ENCODE peak calls at places on chromosomes 1 and 21, in eight cellular contexts. W, A, U, I, V, H, S and D are unnamed samples.

GRCh38 chr21:44681152-44681551 is 811 bp downstream of the KRTAP12-1 start:
- DNase-seq in H (no peak), I (no peak), A (no peak), S (no peak), U (no peak), V (no peak), W (no peak), D (no peak)

GRCh38 chr1:208007319-208007937 is 96.5 kb upstream of the CD34 start:
- DNase-seq in V (peak), I (no peak), U (no peak), H (no peak), W (no peak), S (no peak), A (no peak), D (no peak)

GRCh38 chr1:245814651-245815050 is 659.9 kb downstream of the KIF26B start:
- DNase-seq in V (no peak), H (no peak), S (no peak), I (no peak), U (no peak), A (no peak), W (no peak), D (no peak)

GRCh38 chr1:89822999-89823628 is 2.3 kb downstream of the LRRC8D start:
- DNase-seq in U (no peak), A (no peak), W (no peak), H (no peak), I (no peak), S (no peak), V (no peak), D (no peak)

GRCh38 chr1:163195728-163196448 is 6.8 kb downstream of the RGS5 start:
- DNase-seq in H (no peak), A (peak), U (no peak), V (peak), W (no peak), I (no peak), S (no peak), D (no peak)

GRCh38 chr1:88472283-88472682 is 211.8 kb upstream of the PKN2 start:
- DNase-seq in I (no peak), A (no peak), W (no peak), V (no peak), H (no peak), S (no peak), U (no peak), D (no peak)

GRCh38 chr1:56451491-56451890 is 127.9 kb downstream of the PLPP3 start:
- DNase-seq in I (no peak), H (peak), W (no peak), A (no peak), V (no peak), U (no peak), S (no peak), D (no peak)

GRCh38 chr21:42570841-42571387 is 57.3 kb downstream of the SLC37A1 start:
- DNase-seq in V (no peak), S (no peak), I (no peak), H (peak), W (peak), A (no peak), U (no peak), D (peak)

GRCh38 chr1:207836616-207837352 is 74.1 kb downstream of the CD34 start:
- DNase-seq in H (no peak), V (no peak), A (no peak), S (no peak), U (no peak), I (no peak), W (no peak), D (no peak)

GRCh38 chr1:157390646-157391045 is 161.7 kb downstream of the FCRL5 start:
- DNase-seq in H (no peak), U (no peak), V (peak), A (no peak), S (no peak), I (no peak), W (no peak), D (no peak)

GRCh38 chr21:42406201-42406601 is 2.5 kb downstream of the UBASH3A start:
- DNase-seq in H (peak), A (no peak), W (no peak), U (no peak), I (no peak), V (no peak), S (no peak), D (no peak)

GRCh38 chr21:35062016-35062415 is 12.9 kb upstream of the RUNX1 start:
- DNase-seq in H (no peak), U (no peak), I (no peak), S (no peak), V (no peak), W (no peak), A (no peak), D (no peak)

GRCh38 chr1:225772323-225772768 is 5.3 kb upstream of the SRP9 start:
- DNase-seq in V (peak), H (peak), I (no peak), W (peak), S (peak), A (peak), U (peak), D (peak)

GRCh38 chr1:7335224-7335879 is 435.7 kb upstream of the VAMP3 start:
- DNase-seq in U (no peak), V (no peak), A (no peak), I (no peak), S (no peak), W (no peak), H (no peak), D (no peak)

GRCh38 chr21:34845521-34846213 is 176.9 kb downstream of the CLIC6 start:
- DNase-seq in S (no peak), V (peak), I (peak), U (peak), W (peak), H (peak), A (peak), D (peak)

GRCh38 chr1:211630236-211631081 is 45.0 kb downstream of the NEK2 start:
- DNase-seq in V (no peak), U (no peak), I (no peak), H (no peak), S (no peak), A (no peak), W (no peak), D (no peak)

GRCh38 chr1:15538750-15539149 is 12.1 kb downstream of the DNAJC16 start:
- DNase-seq in W (peak), H (no peak), U (no peak), V (no peak), I (no peak), S (no peak), A (no peak), D (no peak)

GRCh38 chr1:113231866-113232265 is 158.4 kb upstream of the MAGI3 start:
- DNase-seq in U (no peak), V (no peak), A (no peak), S (no peak), H (no peak), I (no peak), W (no peak), D (no peak)

GRCh38 chr1:190416239-190416638 is 61.4 kb downstream of the BRINP3 start:
- DNase-seq in H (no peak), W (no peak), I (no peak), U (no peak), A (no peak), S (no peak), V (no peak), D (no peak)

GRCh38 chr1:208880433-208881100 is 636.4 kb upstream of the PLXNA2 start:
- DNase-seq in I (no peak), V (peak), W (no peak), H (no peak), S (no peak), A (no peak), U (no peak), D (peak)

GRCh38 chr1:154410185-154410827 is 5.2 kb downstream of the IL6R start:
- DNase-seq in V (no peak), U (no peak), S (no peak), H (no peak), I (no peak), A (no peak), W (no peak), D (no peak)

GRCh38 chr1:20343149-20343936 is 52.7 kb downstream of the VWA5B1 start:
- DNase-seq in V (no peak), A (no peak), S (peak), U (no peak), W (no peak), H (no peak), I (peak), D (no peak)

GRCh38 chr1:26799479-26800133 is 11.9 kb downstream of the PIGV start:
- DNase-seq in W (peak), H (peak), S (no peak), U (no peak), V (peak), A (peak), I (no peak), D (peak)

GRCh38 chr21:33419538-33420123 is 16.4 kb downstream of the IFNGR2 start:
- DNase-seq in A (no peak), V (peak), S (no peak), H (no peak), I (no peak), U (no peak), W (no peak), D (no peak)

GRCh38 chr1:192159769-192160168 is 1.5 kb downstream of the RGS18 start:
- DNase-seq in V (peak), H (no peak), S (no peak), I (no peak), A (no peak), U (no peak), W (no peak), D (no peak)

GRCh38 chr21:43731476-43731875 is 12.5 kb downstream of the PDXK start:
- DNase-seq in H (no peak), V (no peak), U (no peak), A (no peak), I (no peak), W (no peak), S (no peak), D (no peak)

GRCh38 chr1:24506706-24507422 is 4.2 kb downstream of the RCAN3 start:
- DNase-seq in A (no peak), S (no peak), H (no peak), I (no peak), V (no peak), W (no peak), U (no peak), D (no peak)

GRCh38 chr1:178575611-178576331 is 62.9 kb downstream of the TEX35 start:
- DNase-seq in S (no peak), I (no peak), V (peak), W (no peak), H (no peak), A (no peak), U (no peak), D (no peak)

GRCh38 chr1:203454986-203455471 is 20.6 kb upstream of the PRELP start:
- DNase-seq in V (no peak), S (no peak), H (no peak), W (no peak), I (no peak), U (no peak), A (no peak), D (no peak)

GRCh38 chr1:208766812-208767211 is 522.6 kb upstream of the PLXNA2 start:
- DNase-seq in V (no peak), H (no peak), U (no peak), I (no peak), W (no peak), S (no peak), A (no peak), D (no peak)

GRCh38 chr1:109024651-109025050 is 17.3 kb downstream of the WDR47 start:
- DNase-seq in I (no peak), A (no peak), S (no peak), H (no peak), V (no peak), U (no peak), W (no peak), D (no peak)

GRCh38 chr1:98130406-98130805 is 209.6 kb upstream of the DPYD start:
- DNase-seq in W (no peak), I (no peak), U (no peak), H (no peak), V (no peak), A (no peak), S (no peak), D (no peak)

GRCh38 chr1:159959451-159959850 is 5.4 kb upstream of the SLAMF9 start:
- DNase-seq in I (no peak), S (no peak), U (no peak), H (no peak), W (peak), V (no peak), A (no peak), D (no peak)

GRCh38 chr1:159962176-159962575 is 8.1 kb upstream of the SLAMF9 start:
- DNase-seq in S (no peak), A (no peak), W (no peak), H (no peak), V (no peak), U (no peak), I (no peak), D (no peak)

GRCh38 chr1:159958721-159959380 is 4.8 kb upstream of the SLAMF9 start:
- DNase-seq in V (no peak), S (no peak), H (no peak), U (no peak), A (no peak), W (no peak), I (no peak), D (no peak)

GRCh38 chr1:159957824-159958268 is 3.8 kb upstream of the SLAMF9 start:
- DNase-seq in S (no peak), V (no peak), U (no peak), A (no peak), I (no peak), H (no peak), W (peak), D (no peak)

DNA sequence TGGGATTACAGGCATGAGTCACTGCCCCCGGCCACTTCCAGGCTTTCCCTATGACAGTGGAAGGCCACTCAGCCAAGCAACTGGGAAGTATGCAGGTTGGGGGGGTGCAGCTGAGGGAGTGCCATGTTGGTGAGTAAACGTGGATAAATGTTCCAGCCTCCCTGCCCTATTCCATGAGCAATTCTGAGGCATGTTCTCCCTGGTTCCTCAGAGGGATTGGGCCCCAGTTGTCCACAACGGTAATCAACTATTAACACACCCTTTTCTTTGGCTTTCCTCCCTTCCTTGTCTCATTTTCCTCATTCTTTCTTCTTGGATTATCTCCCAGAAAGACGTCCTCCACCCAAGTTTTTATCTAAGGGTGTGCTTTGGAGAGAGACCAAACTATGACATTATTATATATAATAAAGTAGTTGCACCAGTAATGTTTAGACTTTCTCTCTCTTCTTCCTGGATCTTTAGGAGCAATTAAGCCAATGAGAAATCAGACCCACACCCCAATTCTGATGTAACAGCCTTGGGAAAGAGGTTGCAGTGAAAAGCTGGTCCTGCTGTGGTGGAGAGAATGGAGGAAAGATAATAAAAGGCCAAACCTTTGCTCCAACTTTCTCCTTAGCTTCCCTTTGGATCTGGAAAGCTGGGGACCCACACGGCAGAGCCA is 6.8 kb upstream of the SLAMF9 start:
- DNase-seq in A (no peak), I (no peak), S (no peak), H (peak), W (peak), V (no peak), U (no peak), D (no peak)
- TF ChIP-seq POLR2A in A (no peak), I (no peak), S (no peak), H (no peak), W (peak), V (no peak), U (no peak), D (no peak)

DNA sequence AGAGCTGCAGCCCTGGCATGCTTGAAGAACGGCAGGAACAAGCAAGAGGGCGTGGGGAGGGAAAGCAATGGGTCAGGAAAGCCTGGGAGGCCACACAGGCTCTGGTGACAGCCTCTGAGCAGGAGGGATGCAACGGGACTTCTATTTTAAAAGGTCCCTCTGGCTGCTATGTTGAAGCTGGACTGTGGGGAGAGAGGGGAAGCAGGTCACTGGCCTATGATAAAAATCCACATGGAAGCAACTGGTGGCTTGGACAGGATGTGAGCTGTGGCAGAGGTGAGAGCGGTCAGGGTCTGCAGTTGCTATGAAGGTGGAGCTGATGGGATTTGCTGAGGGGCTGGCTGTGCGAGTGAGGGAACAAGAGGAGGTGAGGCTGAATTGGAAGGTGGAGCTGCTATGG is 11.2 kb downstream of the PADI1 start:
- DNase-seq in S (no peak), W (no peak), A (no peak), U (no peak), I (no peak), V (peak), H (no peak), D (no peak)
- TF ChIP-seq POLR2AphosphoS5 in S (no peak), W (no peak), A (no peak), U (no peak), I (no peak), V (no peak), H (no peak), D (no peak)

GRCh38 chr1:221762121-221762520 is 20.2 kb upstream of the DUSP10 start:
- DNase-seq in U (no peak), I (no peak), V (peak), W (no peak), H (no peak), S (no peak), A (no peak), D (no peak)

GRCh38 chr1:221758455-221758854 is 16.6 kb upstream of the DUSP10 start:
- DNase-seq in W (no peak), S (no peak), I (no peak), U (no peak), V (no peak), A (no peak), H (no peak), D (no peak)

GRCh38 chr1:221760895-221761294 is 19.0 kb upstream of the DUSP10 start:
- DNase-seq in U (no peak), H (no peak), S (no peak), W (no peak), V (no peak), A (no peak), I (no peak), D (no peak)

GRCh38 chr1:221759436-221759835 is 17.5 kb upstream of the DUSP10 start:
- DNase-seq in U (no peak), A (no peak), I (no peak), H (no peak), S (no peak), V (peak), W (no peak), D (no peak)

GRCh38 chr1:221761354-221762002 is 19.6 kb upstream of the DUSP10 start:
- DNase-seq in W (no peak), H (no peak), I (no peak), S (no peak), A (no peak), U (no peak), V (no peak), D (no peak)
- TF ChIP-seq POLR2A in W (no peak), H (no peak), I (no peak), S (no peak), A (no peak), U (no peak), V (no peak), D (no peak)

DNA sequence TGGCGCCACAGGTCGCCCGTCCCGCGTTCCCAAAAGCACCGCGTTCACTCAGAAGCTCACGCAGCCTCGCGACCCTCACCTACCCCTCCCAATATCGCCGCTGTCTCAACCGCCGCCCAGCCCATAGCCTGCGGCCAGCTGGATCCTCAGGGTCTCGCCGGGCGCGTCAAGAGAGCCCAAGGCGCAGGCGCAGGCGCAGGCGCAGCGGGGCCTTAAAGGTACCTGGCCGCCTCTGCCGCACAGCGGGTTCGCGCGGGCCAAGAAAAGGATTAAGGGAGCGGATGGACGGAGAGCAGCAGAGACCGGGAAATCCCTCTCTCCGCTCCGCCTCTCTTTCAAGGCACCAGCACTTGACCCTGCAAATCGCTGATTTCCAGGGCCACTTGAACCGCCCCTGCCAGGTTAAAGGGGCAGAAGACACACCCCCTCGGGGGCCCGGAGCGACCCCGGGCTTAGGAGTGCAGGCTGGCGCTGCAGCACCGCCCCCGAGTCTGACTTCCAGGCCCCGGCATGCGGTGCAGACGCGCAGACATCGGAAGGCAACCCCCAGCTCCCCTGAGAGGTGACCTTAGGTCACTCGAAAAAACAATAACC is at the start of gene NBPF20:
- DNase-seq in A (peak), W (peak), V (peak), H (peak), S (peak), U (peak), I (peak), D (peak)
- TF ChIP-seq POLR2AphosphoS5 in A (peak), W (peak), V (peak), H (peak), S (no peak), U (no peak), I (no peak), D (no peak)

DNA sequence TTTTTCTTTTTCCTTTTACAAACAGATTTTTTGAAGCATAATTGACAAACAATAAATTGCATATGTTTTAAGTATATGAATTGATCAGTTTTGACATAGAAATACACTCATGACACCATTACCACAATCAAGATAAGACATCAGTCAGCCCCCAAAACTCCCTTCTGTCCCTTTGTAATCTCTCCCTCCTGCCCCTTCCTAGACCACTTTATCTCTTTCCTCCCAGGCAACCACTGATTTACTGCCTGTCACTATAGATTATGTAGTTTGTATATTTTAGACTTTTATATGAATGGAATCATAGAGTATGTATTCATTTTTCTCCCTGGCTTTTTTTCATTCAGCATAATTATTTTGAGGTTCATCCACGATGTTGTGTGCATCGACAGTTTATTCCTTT is 6.9 kb upstream of the SYT14 start:
- DNase-seq in U (no peak), W (no peak), I (no peak), H (no peak), A (no peak), S (no peak), V (no peak), D (no peak)
- TF ChIP-seq POLR2A in U (no peak), W (no peak), I (no peak), H (no peak), A (no peak), S (no peak), V (no peak), D (no peak)